ENCODE peak calls at places on chromosomes 16 and 17, in five cellular contexts. J is HCT116, G is K562, U is HepG2, M is GM12878. R is an unnamed sample.

GRCh38 chr17:32586666-32587065 is 99.9 kb downstream of the CDK5R1 start:
- DNase-seq in M (no peak), J (no peak), U (no peak), G (no peak), R (no peak)

GRCh38 chr17:16314859-16315258 is 38.4 kb downstream of the CENPV start:
- DNase-seq in U (no peak), J (no peak), M (no peak), G (no peak), R (no peak)

GRCh38 chr16:46730126-46730525 is 18.0 kb downstream of the MYLK3 start:
- DNase-seq in G (no peak), M (no peak), U (no peak), J (no peak), R (no peak)

GRCh38 chr17:38608648-38609047 is 2.9 kb upstream of the SRCIN1 start:
- DNase-seq in M (no peak), J (no peak), U (no peak), G (no peak), R (no peak)

GRCh38 chr17:42266918-42267766 is 9.0 kb downstream of the STAT5B start:
- DNase-seq in U (no peak), G (peak), J (peak), M (no peak), R (no peak)

GRCh38 chr17:18988546-18989173 is 15.9 kb downstream of the FAM83G start:
- DNase-seq in J (no peak), U (peak), M (no peak), G (no peak), R (no peak)

GRCh38 chr17:45093444-45094110 is 32.5 kb downstream of the NMT1 start:
- DNase-seq in M (no peak), J (no peak), G (no peak), U (no peak), R (no peak)

GRCh38 chr17:47957591-47958490 is at the start of gene PRR15L:
- DNase-seq in U (no peak), G (no peak), M (no peak), J (no peak), R (no peak)

GRCh38 chr17:9817086-9817485 is 4.8 kb downstream of the GSG1L2 start:
- DNase-seq in M (no peak), U (no peak), J (peak), G (no peak), R (peak)

GRCh38 chr17:9568957-9569588 is 6.5 kb downstream of the STX8 start:
- DNase-seq in M (no peak), J (no peak), U (no peak), G (no peak), R (no peak)

GRCh38 chr16:69721441-69721957 is 4.9 kb downstream of the NQO1 start:
- DNase-seq in M (no peak), U (no peak), G (no peak), J (no peak), R (no peak)

GRCh38 chr16:76614255-76614654 is 337.1 kb downstream of the CNTNAP4 start:
- DNase-seq in M (no peak), J (no peak), G (no peak), U (no peak), R (peak)

GRCh38 chr17:38656959-38657823 is 17.6 kb downstream of the EPOP start:
- DNase-seq in J (no peak), U (peak), M (no peak), G (no peak), R (no peak)

GRCh38 chr17:76594676-76595075 is 9.0 kb upstream of the ST6GALNAC2 start:
- DNase-seq in G (no peak), U (no peak), J (no peak), M (no peak), R (no peak)

GRCh38 chr16:81004646-81005353 is 1.9 kb downstream of the CMC2 start:
- DNase-seq in M (no peak), G (peak), U (peak), J (peak), R (peak)

GRCh38 chr17:77254961-77255741 is 114.4 kb downstream of the SEC14L1 start:
- DNase-seq in M (no peak), J (peak), U (peak), G (no peak), R (peak)

GRCh38 chr16:54931041-54931756 is 534 bp downstream of the IRX5 start:
- DNase-seq in G (peak), M (no peak), J (no peak), U (no peak), R (peak)

GRCh38 chr16:84194470-84195200 is 3.7 kb downstream of the ADAD2 start:
- DNase-seq in M (no peak), J (no peak), U (no peak), G (no peak), R (no peak)

GRCh38 chr16:55597928-55598327 is 31.4 kb downstream of the CAPNS2 start:
- DNase-seq in G (no peak), M (no peak), J (no peak), U (no peak), R (no peak)

DNA sequence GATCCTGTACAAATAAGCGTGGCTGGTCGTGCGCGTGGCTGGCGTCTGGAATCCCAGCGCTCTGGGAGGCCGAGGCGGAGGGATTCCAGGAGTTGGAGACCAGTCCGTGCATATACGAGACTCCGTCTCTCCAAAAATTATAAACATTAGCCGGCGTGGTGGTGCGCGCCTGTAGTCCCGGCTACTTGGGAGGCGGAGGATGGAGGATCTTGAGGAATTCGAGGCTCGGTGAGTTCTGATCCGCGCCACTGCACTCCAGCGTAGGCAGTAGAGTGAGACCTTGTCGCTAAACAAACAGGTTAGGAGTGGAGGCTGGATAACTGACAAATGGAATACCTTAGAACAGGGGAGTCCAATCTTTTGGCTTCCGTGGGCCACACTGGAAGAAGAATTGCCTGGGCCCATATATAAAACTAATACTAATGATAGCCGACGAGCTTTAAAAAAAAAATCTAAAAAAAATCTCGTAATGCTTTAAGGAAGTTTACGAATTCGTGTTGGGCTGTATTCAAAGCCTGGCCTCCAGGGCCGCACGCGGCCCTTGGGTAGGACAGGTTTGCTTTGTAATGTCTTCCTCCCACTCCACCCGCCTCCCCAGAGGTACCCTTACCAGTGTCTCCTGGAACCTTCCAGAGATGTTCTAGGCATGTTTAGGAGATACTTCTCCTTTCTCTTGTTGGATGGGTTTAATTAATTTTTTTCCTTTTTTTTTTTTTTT is 909 bp upstream of the RSL1D1 start:
- DNase-seq in M (no peak), G (peak), U (peak), J (no peak), R (peak)
- TF ChIP-seq ZBTB33 in M (no peak), G (no peak), U (no peak), J (no peak), R (no peak)

DNA sequence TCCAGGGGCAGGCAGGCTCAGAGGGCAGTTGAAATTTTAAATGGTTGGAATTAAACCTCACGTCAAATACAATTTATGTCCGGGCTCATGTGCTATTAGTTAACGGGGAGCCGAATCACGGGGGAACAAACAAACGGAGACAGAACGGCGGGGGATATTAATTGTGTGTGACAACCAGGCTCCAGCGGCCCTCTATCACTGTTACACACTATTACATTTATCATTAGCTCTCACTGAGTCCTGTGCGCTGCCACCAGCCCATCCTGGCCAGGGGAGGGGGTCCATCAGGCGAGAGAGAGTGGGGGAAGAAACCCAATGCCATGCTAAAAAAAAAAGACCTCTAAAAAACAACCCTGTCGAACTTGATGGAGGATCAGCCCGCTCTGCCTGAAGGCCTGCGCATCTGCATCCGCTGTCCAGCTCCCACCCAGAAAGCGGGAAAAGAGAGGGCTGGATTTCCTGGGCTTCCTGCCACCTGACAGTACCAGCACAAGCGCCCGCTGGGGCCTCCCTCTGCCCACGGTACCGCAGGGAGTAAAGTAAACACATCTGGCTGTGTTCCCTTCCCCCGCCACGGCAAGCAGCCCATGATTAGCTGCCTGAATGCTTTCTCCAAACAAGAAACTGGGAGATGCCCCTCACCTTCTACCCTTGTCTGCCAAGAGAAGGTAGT is 41.7 kb downstream of the PIPOX start:
- DNase-seq in M (no peak), J (no peak), G (no peak), U (no peak), R (peak)
- TF ChIP-seq ZBTB33 in M (no peak), J (no peak), G (no peak), U (peak), R (no peak)

GRCh38 chr17:50495918-50496317 is 12.3 kb upstream of the MYCBPAP start:
- DNase-seq in M (no peak), J (no peak), U (no peak), G (no peak), R (no peak)
- TF ChIP-seq ZBTB33 in M (no peak), J (no peak), U (no peak), G (no peak), R (no peak)

DNA sequence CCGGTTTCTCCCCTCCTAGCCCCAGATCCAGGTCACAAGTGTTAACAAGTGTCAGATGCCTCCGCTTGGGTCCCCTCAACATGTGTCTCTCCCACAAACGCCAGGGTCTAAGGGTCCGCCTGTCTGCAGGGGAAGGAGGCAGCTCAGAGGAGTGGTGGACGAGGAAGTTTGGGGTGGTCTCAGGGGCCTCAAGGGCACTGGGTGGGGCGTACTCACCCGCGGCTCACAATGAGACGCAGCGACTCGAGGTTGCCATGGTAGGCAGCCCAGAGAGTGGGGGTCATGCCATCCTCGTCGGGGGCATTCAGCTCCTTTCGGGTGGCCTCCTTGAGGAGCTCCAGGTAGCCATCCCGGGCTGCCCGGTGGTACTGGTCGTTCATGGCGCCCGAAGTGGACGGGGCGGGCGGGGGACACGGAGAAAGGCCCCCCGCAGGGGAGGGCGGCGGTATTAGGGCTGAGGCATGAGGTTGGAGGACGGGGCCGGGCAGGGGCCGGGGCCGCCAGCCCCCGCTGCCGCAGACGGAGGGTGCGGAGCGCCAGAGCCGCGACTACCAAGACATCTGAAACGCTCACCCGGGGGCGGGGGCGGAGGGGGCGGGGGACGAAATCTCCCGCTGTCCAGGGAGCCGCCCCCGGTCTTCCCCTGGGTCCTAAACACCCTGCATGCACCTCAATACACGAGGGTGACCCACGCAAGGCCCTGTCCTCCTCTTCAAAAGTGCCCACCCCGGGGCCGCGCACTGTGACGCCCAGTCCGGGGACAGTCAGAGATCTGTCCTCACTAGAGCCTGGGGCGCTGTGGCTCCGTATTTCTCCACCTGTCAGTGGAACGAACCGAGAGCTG is at the start of gene USH1G:
- DNase-seq in M (no peak), U (no peak), J (no peak), G (peak), R (peak)
- TF ChIP-seq ZBTB33 in M (no peak), U (no peak), J (no peak), G (no peak), R (no peak)

DNA sequence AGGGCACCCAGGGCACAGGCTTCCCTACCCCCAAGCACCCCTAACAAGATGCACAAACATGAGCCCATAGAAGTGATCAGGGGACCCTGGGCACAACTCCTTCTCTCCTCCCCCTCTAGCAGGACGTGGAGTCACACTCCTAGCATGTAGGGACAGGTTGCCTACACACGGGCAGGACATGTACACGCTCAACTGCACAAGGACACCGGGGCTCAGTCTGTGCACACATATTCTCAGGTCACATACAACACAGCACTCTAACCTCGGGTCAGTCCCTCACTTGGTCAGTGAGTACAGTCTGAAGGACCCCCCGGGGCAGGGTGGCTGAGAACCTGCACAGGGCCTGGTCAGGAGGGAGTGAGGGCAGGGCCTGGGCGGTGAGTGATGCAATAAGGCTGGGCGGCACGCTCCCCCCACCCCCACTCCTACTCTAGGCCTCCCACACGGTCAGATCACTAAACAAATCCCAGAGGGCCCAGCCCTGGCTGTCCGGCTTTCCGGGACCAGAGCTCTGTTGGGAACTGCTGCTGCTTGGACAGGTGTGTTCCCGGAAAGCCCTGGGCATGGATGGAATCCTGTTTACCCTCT is 808 bp upstream of the DOC2B start:
- DNase-seq in U (peak), M (no peak), G (no peak), J (no peak), R (no peak)
- TF ChIP-seq ZBTB33 in U (peak), M (no peak), G (no peak), J (no peak), R (no peak)

GRCh38 chr16:12509121-12509520 is 294.6 kb downstream of the CPPED1 start:
- DNase-seq in M (no peak), G (no peak), J (no peak), U (no peak), R (no peak)
- TF ChIP-seq ZBTB33 in M (no peak), G (no peak), J (no peak), U (no peak), R (no peak)

GRCh38 chr16:89409161-89409711 is 81.1 kb downstream of the ANKRD11 start:
- DNase-seq in U (no peak), J (no peak), M (no peak), G (no peak), R (no peak)

GRCh38 chr16:89411335-89411850 is 79.0 kb downstream of the ANKRD11 start:
- DNase-seq in G (no peak), J (no peak), M (no peak), U (no peak), R (no peak)

GRCh38 chr16:89412811-89413210 is 77.5 kb downstream of the ANKRD11 start:
- DNase-seq in M (no peak), U (peak), J (no peak), G (peak), R (peak)

GRCh38 chr16:89410322-89410721 is 80.0 kb downstream of the ANKRD11 start:
- DNase-seq in G (no peak), M (no peak), J (no peak), U (no peak), R (no peak)

DNA sequence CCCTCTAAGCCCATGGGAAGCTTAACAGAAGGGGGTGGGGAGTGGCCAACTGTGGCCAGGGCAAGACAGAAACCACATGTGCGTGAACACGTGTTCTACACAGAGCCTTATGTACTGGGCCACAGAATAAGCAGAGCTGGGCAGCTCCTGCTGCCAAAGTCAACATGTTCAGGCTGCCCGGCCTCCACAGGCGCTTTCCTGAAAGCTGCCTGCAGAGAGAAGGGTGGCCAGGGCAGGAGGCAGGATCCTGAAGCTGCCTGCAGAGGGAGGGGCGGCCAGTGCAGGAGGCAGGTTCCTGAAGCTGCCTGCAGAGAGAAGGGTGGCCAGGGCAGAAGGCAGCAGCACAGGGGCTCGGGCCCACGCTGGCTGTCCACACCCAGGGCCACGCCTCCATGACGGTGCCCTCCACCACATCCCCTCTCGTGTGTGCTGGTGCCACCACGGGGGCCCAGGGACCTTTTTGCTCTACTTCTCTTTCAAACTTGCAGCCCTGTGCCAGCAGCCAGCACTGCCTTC is 79.5 kb downstream of the ANKRD11 start:
- DNase-seq in J (no peak), G (no peak), M (no peak), U (peak), R (peak)
- TF ChIP-seq ZBTB33 in J (no peak), G (no peak), M (no peak), U (peak), R (no peak)

R was measured in SK-N-SH.